ENCODE peak calls at places on chromosomes 4 and X, in four cellular contexts. T is foreskin fibroblast, W is AG09319, V is activated B cell treated with CpG ODN at 0.5 μM for 24 hours. C is an unnamed sample.

GRCh38 chrX:11739796-11740195 is 18.2 kb upstream of the MSL3 start:
- DNase-seq in V (no peak), W (no peak), T (no peak), C (no peak)

GRCh38 chrX:69151898-69152297 is 13.4 kb downstream of the PJA1 start:
- DNase-seq in T (no peak), V (no peak), W (no peak), C (no peak)

GRCh38 chrX:66676990-66677389 is 38.1 kb upstream of the EDA2R start:
- DNase-seq in W (peak; percentile 45), T (peak; percentile 86), V (no peak), C (no peak)

GRCh38 chr4:112938461-112939058 is 110.9 kb upstream of the ANK2 start:
- DNase-seq in V (no peak), W (peak; percentile 22), T (peak; percentile 75), C (no peak)

GRCh38 chr4:168304744-168305459 is 13.7 kb downstream of the DDX60 start:
- DNase-seq in W (peak; percentile 35), V (no peak), T (peak; percentile 90), C (no peak)

GRCh38 chr4:2982012-2982411 is 18.6 kb downstream of the GRK4 start:
- DNase-seq in T (no peak), W (no peak), V (no peak), C (no peak)

GRCh38 chr4:174213734-174214101 is 69.7 kb downstream of the FBXO8 start:
- DNase-seq in T (no peak), V (no peak), W (no peak), C (no peak)

GRCh38 chrX:7110821-7111276 is 36.7 kb upstream of the STS start:
- DNase-seq in V (no peak), W (no peak), T (no peak), C (no peak)

GRCh38 chrX:121254336-121254735 is 206.9 kb downstream of the GLUD2 start:
- DNase-seq in V (no peak), T (peak; percentile 13), W (no peak), C (no peak)
- TF ChIP-seq CTCF in V (no peak), T (no peak), W (no peak), C (no peak)

GRCh38 chrX:107776649-107777535 is 641 bp upstream of the NCBP2L start:
- DNase-seq in V (peak; percentile 23), T (peak; percentile 90), W (peak; percentile 65), C (peak; percentile 65)

GRCh38 chrX:107773906-107774435 is 1.6 kb downstream of the TSC22D3 start:
- DNase-seq in V (no peak), W (no peak), T (no peak), C (no peak)

GRCh38 chrX:107775000-107775733 is 420 bp downstream of the TSC22D3 start:
- DNase-seq in W (no peak), V (peak; percentile 16), T (no peak), C (no peak)

GRCh38 chrX:107777536-107777832 is at the start of gene NCBP2L:
- DNase-seq in W (no peak), V (no peak), T (no peak), C (no peak)

DNA sequence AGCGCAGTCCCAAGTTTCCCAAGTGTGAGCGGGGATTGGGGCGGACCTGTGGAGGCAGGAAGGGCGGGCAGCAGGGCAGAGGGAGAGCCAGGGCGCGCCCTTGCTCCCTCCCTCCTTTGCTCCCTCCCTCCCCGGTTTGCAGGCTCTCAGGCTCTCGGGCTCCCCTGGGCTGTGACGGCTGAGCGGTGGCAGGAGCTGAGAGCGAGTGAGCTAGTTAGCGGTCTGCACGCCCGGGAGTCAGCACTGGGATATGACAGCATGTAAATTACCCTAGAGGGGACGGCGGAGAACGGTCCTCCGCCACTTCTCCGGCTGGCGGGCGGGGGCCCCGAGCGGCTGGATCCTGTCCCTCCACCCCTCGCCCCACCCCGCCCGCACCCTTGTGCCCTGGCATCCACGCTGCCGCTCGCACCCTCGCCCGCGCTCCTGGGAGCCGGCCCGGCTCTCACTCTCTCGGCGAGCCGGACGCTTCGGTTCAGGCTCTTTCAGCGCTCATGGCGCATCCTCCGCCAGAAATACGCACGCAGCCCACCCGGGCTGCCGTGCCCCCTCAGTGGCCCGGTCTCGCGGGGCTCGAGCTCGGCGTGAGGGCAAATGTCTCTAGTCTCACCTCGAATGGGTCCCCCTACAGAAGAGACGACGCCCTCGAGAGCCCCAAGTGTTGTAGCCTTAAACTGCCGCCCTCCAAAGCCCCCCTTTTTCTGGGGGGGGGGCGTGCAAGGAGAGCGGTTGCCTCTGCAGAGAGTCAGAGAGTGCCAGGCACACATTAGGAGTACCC is at the start of gene TSC22D3:
- DNase-seq in V (peak; percentile 29), T (peak; percentile 87), W (no peak), C (peak; percentile 38)
- TF ChIP-seq CTCF in V (no peak), T (no peak), W (peak; percentile 7), C (no peak)

DNA sequence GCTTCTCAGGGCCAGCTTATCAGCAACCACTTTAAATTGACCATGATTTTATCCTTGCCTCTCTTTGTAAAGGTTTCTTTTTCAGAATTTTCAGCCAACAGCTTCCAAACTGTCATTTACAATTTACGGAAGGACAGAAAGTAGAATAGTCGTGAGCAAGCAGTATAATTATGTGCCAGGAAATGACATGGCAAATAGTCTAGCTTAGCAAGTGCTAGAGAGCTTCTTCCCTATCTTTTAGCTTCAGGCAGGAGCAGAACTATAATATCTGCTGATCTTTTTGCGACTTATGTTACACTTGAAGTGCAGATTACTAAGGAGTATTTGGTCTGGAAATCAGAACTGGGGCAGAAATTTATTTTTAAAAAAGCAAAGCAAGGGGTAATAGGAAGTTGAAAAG is 123.0 kb upstream of the AP1S2 start:
- DNase-seq in W (no peak), V (no peak), T (no peak), C (no peak)
- TF ChIP-seq CTCF in W (no peak), V (no peak), T (no peak), C (no peak)

DNA sequence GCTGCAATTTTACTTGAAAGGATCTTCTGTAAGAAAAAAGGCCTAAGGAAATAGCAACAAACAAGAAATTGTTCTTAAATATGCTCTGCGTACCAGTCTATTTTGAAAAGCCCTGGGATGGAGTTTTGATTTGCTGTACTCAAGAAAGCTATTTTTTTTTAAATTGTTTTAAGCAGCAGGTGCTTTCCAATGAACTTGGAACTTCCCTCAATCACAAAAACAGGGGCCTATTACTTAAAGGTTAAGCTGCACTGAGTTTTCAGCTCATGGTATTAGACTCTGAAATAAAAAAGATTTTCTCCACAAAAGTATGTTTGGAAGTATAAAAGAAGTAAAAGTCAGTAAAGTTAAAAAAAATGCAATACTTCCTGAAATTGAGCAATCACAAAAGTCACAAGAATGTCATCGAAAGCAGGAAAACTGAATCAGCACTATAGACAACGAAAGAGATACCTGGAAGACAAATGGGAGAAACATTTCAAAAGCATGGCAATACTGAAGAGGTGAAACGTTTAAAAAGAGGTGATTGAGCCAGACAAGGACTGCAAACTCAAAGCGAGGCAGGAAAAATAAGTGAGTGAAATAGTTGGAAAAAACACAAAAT is 38.9 kb upstream of the PLAC8 start:
- DNase-seq in W (no peak), T (no peak), V (no peak), C (no peak)
- TF ChIP-seq CTCF in W (no peak), T (no peak), V (no peak), C (no peak)

DNA sequence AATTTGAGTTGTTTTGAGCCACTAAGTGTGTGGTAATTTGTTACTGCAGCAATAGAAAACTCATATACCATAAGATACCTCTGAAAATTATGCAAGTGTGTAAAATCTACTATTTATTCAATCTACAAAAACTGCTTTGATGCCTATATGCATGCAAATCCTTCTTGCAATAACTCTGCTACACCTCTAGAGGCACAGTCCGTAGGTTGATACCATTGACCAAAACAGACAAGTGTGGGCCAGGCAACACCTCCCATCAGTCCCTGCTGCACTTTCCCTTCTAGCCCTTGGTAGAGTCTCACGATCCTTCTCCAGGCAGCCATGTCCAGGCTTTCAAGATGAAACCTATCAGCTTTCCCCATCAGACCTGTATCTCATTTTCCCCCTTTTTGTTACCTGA is 48.8 kb upstream of the FAM9A start:
- DNase-seq in T (no peak), W (no peak), V (no peak), C (no peak)
- TF ChIP-seq CTCF in T (no peak), W (no peak), V (no peak), C (no peak)

GRCh38 chr4:82696117-82696516 is 102.5 kb downstream of the SCD5 start:
- DNase-seq in W (no peak), T (no peak), V (no peak), C (no peak)
- TF ChIP-seq CTCF in W (no peak), T (no peak), V (no peak), C (no peak)

GRCh38 chrX:103248553-103248952 is 6.4 kb downstream of the TCEAL8 start:
- DNase-seq in T (peak; percentile 45), V (no peak), W (no peak), C (no peak)
- TF ChIP-seq CTCF in T (peak; percentile 17), V (no peak), W (peak; percentile 38), C (peak; percentile 46)

GRCh38 chr4:82721819-82722423 is 76.7 kb downstream of the SCD5 start:
- DNase-seq in W (no peak), V (no peak), T (peak; percentile 37), C (no peak)
- TF ChIP-seq CTCF in W (peak; percentile 42), V (no peak), T (peak; percentile 59), C (no peak)

GRCh38 chr4:56406151-56406550 is 18.9 kb upstream of the AASDH start:
- DNase-seq in W (no peak), T (no peak), V (no peak), C (no peak)

GRCh38 chr4:56405016-56405415 is 17.7 kb upstream of the AASDH start:
- DNase-seq in W (no peak), V (no peak), T (no peak), C (no peak)

DNA sequence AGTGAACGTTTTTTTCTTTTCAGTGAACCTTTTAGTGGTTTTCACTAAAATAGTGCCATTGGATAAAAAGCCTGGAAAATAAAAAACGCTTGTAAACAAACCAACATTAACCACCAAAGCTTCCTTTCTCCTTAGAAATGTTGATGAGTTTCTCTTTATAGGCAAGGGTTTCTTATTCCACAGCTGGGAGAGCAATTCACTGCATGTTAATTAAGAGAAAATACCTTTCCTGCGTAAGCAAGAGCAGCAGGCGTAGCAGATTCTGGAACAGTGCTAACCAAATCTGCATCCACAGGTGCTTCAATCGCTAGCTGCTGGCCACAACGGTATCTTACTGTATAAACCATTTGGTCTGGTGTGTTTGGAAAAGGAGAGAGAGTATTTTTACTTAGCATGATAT is 13.3 kb upstream of the AASDH start:
- DNase-seq in W (no peak), V (no peak), T (no peak), C (no peak)
- TF ChIP-seq CTCF in W (no peak), V (no peak), T (no peak), C (no peak)

C was measured in CD4-positive, alpha-beta T cell.